ENCODE peak calls at places on chromosome 19, in seven cellular contexts. S is esophagus squamous epithelium, Q is H54, G is heart left ventricle, M is IMR-90, O is body of pancreas, X is Peyer's patch. Y is an unnamed sample.

GRCh38 chr19:38666662-38667448 is 19.4 kb downstream of the ACTN4 start:
- DNase-seq in S (no peak), Q (no peak), G (peak), M (peak), O (peak), X (no peak), Y (peak)

GRCh38 chr19:15161028-15161984 is 39.5 kb downstream of the NOTCH3 start:
- DNase-seq in S (no peak), Q (peak), G (no peak), M (peak), O (no peak), X (no peak), Y (peak)

GRCh38 chr19:14674764-14675163 is at the start of gene ADGRE3:
- DNase-seq in S (no peak), Q (no peak), G (no peak), M (no peak), O (no peak), X (no peak), Y (no peak)

GRCh38 chr19:55697069-55697440 is 22.0 kb downstream of the EPN1 start:
- DNase-seq in S (no peak), Q (no peak), G (peak), M (no peak), O (no peak), X (no peak), Y (no peak)

GRCh38 chr19:15123900-15124299 is 16.7 kb downstream of the SYDE1 start:
- DNase-seq in S (no peak), Q (no peak), G (peak), M (no peak), O (peak), X (peak), Y (no peak)

GRCh38 chr19:52516191-52516590 is 11.3 kb upstream of the ZNF808 start:
- DNase-seq in S (no peak), Q (no peak), G (no peak), M (no peak), O (no peak), X (no peak), Y (no peak)

GRCh38 chr19:44648536-44649370 is 5.0 kb downstream of the PVR start:
- DNase-seq in S (no peak), Q (no peak), G (peak), M (peak), O (no peak), X (peak), Y (no peak)

GRCh38 chr19:40614595-40615411 is 13.6 kb downstream of the LTBP4 start:
- DNase-seq in S (peak), Q (peak), G (peak), M (peak), O (peak), X (peak), Y (peak)

GRCh38 chr19:5974721-5975387 is 3.1 kb downstream of the RANBP3 start:
- DNase-seq in S (no peak), Q (no peak), G (no peak), M (peak), O (no peak), X (no peak), Y (no peak)

GRCh38 chr19:44697670-44698034 is 1.3 kb upstream of the CEACAM16 start:
- DNase-seq in S (no peak), Q (no peak), G (no peak), M (no peak), O (no peak), X (no peak), Y (no peak)

GRCh38 chr19:16886305-16886880 is 2.4 kb upstream of the F2RL3 start:
- DNase-seq in S (no peak), Q (no peak), G (peak), M (peak), O (peak), X (no peak), Y (no peak)

GRCh38 chr19:5255602-5256231 is 84.9 kb downstream of the PTPRS start:
- DNase-seq in S (no peak), Q (no peak), G (no peak), M (no peak), O (no peak), X (no peak), Y (no peak)

GRCh38 chr19:5985098-5985783 is 7.3 kb upstream of the RANBP3 start:
- DNase-seq in S (no peak), Q (peak), G (no peak), M (peak), O (no peak), X (no peak), Y (peak)

GRCh38 chr19:45499196-45500180 is 1.2 kb downstream of the PPM1N start:
- DNase-seq in S (no peak), Q (no peak), G (no peak), M (no peak), O (peak), X (peak), Y (peak)

GRCh38 chr19:28980236-28980868 is 232.6 kb downstream of the UQCRFS1 start:
- DNase-seq in S (no peak), Q (peak), G (no peak), M (peak), O (no peak), X (no peak), Y (no peak)

GRCh38 chr19:55390461-55390880 is 4.7 kb downstream of the RPL28 start:
- DNase-seq in S (no peak), Q (no peak), G (no peak), M (no peak), O (no peak), X (no peak), Y (no peak)

GRCh38 chr19:7467009-7467989 is 21.5 kb downstream of the PEX11G start:
- DNase-seq in S (no peak), Q (no peak), G (no peak), M (no peak), O (no peak), X (no peak), Y (no peak)

GRCh38 chr19:34096020-34096915 is 76.0 kb upstream of the LSM14A start:
- DNase-seq in S (no peak), Q (peak), G (no peak), M (peak), O (peak), X (no peak), Y (peak)

GRCh38 chr19:18771328-18772242 is 19.5 kb downstream of the COMP start:
- DNase-seq in S (no peak), Q (no peak), G (no peak), M (no peak), O (no peak), X (no peak), Y (no peak)

GRCh38 chr19:7928741-7929701 is 3.1 kb upstream of the CTXN1 start:
- DNase-seq in S (no peak), Q (peak), G (no peak), M (peak), O (no peak), X (no peak), Y (peak)

GRCh38 chr19:57267294-57267693 is 13.0 kb upstream of the ZNF460 start:
- DNase-seq in S (no peak), Q (no peak), G (no peak), M (no peak), O (no peak), X (no peak), Y (no peak)

GRCh38 chr19:10688545-10689280 is 12.5 kb upstream of the QTRT1 start:
- DNase-seq in S (no peak), Q (no peak), G (no peak), M (no peak), O (no peak), X (no peak), Y (no peak)
- TF ChIP-seq POLR2A in S (no peak), Q (no peak), G (no peak), M (no peak), O (no peak), X (no peak), Y (no peak)

GRCh38 chr19:50910722-50911121 is 473 bp downstream of the KLK4 start:
- DNase-seq in S (no peak), Q (no peak), G (no peak), M (no peak), O (no peak), X (no peak), Y (no peak)

GRCh38 chr19:50908311-50908710 is 2.9 kb downstream of the KLK4 start:
- DNase-seq in S (no peak), Q (no peak), G (no peak), M (no peak), O (no peak), X (no peak), Y (no peak)

GRCh38 chr19:50912102-50912599 is 956 bp upstream of the KLK4 start:
- DNase-seq in S (no peak), Q (no peak), G (no peak), M (no peak), O (no peak), X (no peak), Y (no peak)

GRCh38 chr19:50911206-50912101 is at the start of gene KLK4:
- DNase-seq in S (no peak), Q (no peak), G (no peak), M (no peak), O (no peak), X (no peak), Y (no peak)

GRCh38 chr19:50909240-50910070 is 1.7 kb downstream of the KLK4 start:
- DNase-seq in S (no peak), Q (no peak), G (no peak), M (no peak), O (peak), X (peak), Y (peak)
- TF ChIP-seq POLR2A in S (no peak), Q (no peak), G (no peak), M (no peak), O (no peak), X (no peak), Y (no peak)

GRCh38 chr19:41904118-41904870 is 21.3 kb downstream of the ARHGEF1 start:
- DNase-seq in S (no peak), Q (no peak), G (no peak), M (no peak), O (peak), X (peak), Y (no peak)
- TF ChIP-seq POLR2A in S (no peak), Q (no peak), G (no peak), M (no peak), O (no peak), X (no peak), Y (no peak)

DNA sequence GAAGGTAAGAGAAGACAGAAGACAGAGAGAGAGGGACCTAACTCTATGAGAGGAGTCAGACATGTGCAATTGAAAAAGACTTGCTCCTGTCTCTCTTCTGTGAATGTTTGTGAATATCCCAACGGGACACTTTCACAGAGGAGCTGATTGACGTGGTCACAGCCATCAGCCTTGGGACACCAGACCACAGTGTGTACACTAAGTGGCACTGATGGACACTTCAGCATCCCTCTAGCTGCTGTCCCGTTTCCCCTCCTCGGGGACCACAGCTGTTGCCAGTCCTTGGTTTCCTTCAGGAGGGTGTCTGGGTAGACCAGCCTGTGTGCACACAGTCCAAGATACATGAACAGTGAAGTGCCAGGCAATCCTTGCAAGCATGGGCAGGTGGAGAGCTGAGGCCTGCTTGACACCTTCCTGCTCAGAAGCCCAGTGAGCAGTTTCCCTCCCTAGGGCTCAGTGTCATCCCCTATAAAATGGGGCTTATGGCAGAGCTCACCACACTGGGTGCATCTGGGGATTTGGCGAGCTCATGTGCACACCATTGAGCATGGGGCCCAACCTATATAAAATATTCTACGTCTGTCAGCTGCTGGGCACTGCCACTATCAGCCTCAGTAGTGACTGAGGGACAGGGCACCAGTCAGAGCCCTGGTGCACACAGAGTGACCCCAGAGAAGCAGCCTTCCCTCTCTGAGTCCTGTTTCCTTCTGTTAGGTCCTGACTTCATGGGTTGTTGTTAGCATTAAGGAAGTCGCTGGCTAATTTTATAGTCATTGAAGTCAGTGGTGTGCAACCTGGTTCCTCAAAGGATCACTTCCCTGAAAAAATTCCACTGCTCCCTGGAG is 4.3 kb upstream of the USF2 start:
- DNase-seq in S (no peak), Q (no peak), G (no peak), M (no peak), O (peak), X (peak), Y (no peak)
- TF ChIP-seq POLR2A in S (no peak), Q (no peak), G (no peak), M (no peak), O (peak), X (no peak), Y (peak)

DNA sequence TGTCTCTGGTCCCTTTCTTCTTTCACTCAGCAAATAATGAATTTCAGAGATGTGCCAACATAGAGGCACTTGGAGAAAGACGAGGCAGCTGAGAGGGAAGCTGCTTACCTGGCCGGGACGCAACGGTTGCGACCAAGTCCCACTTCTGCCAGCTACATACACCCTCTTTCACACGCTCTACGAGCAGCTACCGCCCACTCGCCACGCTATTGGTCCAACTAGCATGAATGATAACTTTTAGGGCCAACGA is 773 bp upstream of the CNOT3 start:
- DNase-seq in S (no peak), Q (no peak), G (no peak), M (no peak), O (no peak), X (no peak), Y (no peak)
- TF ChIP-seq POLR2A in S (no peak), Q (peak), G (no peak), M (no peak), O (peak), X (peak), Y (no peak)